ENCODE peak calls at places on chromosomes 5 and 9, in six cellular contexts. B, K, P, V, L and C are unnamed samples.

GRCh38 chr9:17401858-17402257 is 177.0 kb upstream of the SH3GL2 start:
- DNase-seq in B (no peak), V (no peak), K (no peak), P (no peak), L (no peak), C (no peak)

GRCh38 chr9:38226491-38226951 is 157.5 kb upstream of the SHB start:
- DNase-seq in P (no peak), V (no peak), B (no peak), K (no peak), L (no peak), C (no peak)

GRCh38 chr5:39447968-39448367 is 23.2 kb upstream of the DAB2 start:
- DNase-seq in V (no peak), B (no peak), P (no peak), K (peak; percentile 11), L (no peak), C (no peak)

GRCh38 chr5:178429156-178429468 is 161.1 kb downstream of the COL23A1 start:
- DNase-seq in P (no peak), L (no peak), K (no peak), B (no peak), V (no peak), C (no peak)

GRCh38 chr9:135147473-135147805 is 60.0 kb downstream of the OLFM1 start:
- DNase-seq in K (no peak), L (no peak), V (no peak), P (no peak), B (no peak), C (no peak)

GRCh38 chr5:62475072-62475471 is 62.5 kb downstream of the IPO11 start:
- DNase-seq in L (no peak), P (no peak), K (peak; percentile 82), B (no peak), V (no peak), C (no peak)

GRCh38 chr5:150616506-150616905 is 24.0 kb upstream of the SYNPO start:
- DNase-seq in B (no peak), P (no peak), V (no peak), K (no peak), L (no peak), C (no peak)

GRCh38 chr9:119003882-119004617 is 365.2 kb downstream of the BRINP1 start:
- DNase-seq in P (no peak), L (no peak), B (no peak), V (no peak), K (peak; percentile 66), C (no peak)

GRCh38 chr9:14251146-14252071 is 62.5 kb downstream of the NFIB start:
- DNase-seq in B (peak; percentile 92), V (no peak), L (peak; percentile 94), P (peak; percentile 88), K (peak; percentile 87), C (no peak)

GRCh38 chr5:22465177-22465576 is 388.0 kb downstream of the CDH12 start:
- DNase-seq in B (no peak), L (no peak), K (no peak), P (no peak), V (no peak), C (no peak)

GRCh38 chr5:180140627-180141006 is 68.4 kb downstream of the RASGEF1C start:
- DNase-seq in P (no peak), K (no peak), L (no peak), V (peak; percentile 29), B (peak; percentile 59), C (no peak)

GRCh38 chr5:121962943-121963342 is 1.2 kb downstream of the SRFBP1 start:
- DNase-seq in V (no peak), P (no peak), B (no peak), L (no peak), K (peak; percentile 12), C (no peak)
- H3K4me3 ChIP-seq in V (peak overlapping the region; percentile 87), P (peak overlapping the region; percentile 68), B (peak overlapping the region; percentile 88), L (peak overlapping the region; percentile 74), K (peak overlapping the region; percentile 85), C (peak overlapping the region; percentile 90)

GRCh38 chr9:131349522-131349880 is 44.4 kb upstream of the PRRC2B start:
- DNase-seq in K (no peak), B (no peak), L (no peak), P (no peak), V (no peak), C (no peak)
- H3K4me3 ChIP-seq in K (no peak overlapping the region), B (no peak overlapping the region), L (no peak overlapping the region), P (peak overlapping the region; percentile 30), V (no peak overlapping the region), C (no peak overlapping the region)

GRCh38 chr5:175658299-175659145 is 651 bp downstream of the HRH2 start:
- DNase-seq in P (no peak), B (peak; percentile 67), K (no peak), V (peak; percentile 62), L (no peak), C (no peak)
- H3K4me3 ChIP-seq in P (peak overlapping the region; percentile 42), B (peak overlapping the region; percentile 58), K (no peak overlapping the region), V (peak overlapping the region; percentile 84), L (peak overlapping the region; percentile 40), C (peak overlapping the region; percentile 71)

DNA sequence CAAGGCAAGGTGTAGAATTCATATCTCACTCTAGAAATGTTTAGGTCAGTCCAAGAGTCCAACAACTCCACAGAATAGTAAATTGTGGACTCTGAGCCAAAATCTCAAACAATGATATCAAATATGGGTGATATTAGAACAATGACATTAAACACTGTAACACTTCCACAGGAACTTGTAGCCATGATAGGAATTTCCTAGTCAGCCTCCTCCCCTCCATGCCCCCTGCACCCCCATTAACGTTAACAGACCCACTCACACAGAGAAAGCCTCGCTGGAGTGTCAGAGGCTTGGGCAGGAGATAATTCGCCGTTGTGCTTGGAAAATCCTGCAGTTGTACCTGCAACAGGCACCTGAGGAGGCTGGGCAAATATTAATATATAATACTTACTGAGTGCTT is 305.0 kb upstream of the PIK3R1 start:
- DNase-seq in B (no peak), P (no peak), V (no peak), L (no peak), K (no peak), C (no peak)
- H3K4me3 ChIP-seq in B (no peak overlapping the region), P (no peak overlapping the region), V (no peak overlapping the region), L (no peak overlapping the region), K (no peak overlapping the region), C (no peak overlapping the region)

DNA sequence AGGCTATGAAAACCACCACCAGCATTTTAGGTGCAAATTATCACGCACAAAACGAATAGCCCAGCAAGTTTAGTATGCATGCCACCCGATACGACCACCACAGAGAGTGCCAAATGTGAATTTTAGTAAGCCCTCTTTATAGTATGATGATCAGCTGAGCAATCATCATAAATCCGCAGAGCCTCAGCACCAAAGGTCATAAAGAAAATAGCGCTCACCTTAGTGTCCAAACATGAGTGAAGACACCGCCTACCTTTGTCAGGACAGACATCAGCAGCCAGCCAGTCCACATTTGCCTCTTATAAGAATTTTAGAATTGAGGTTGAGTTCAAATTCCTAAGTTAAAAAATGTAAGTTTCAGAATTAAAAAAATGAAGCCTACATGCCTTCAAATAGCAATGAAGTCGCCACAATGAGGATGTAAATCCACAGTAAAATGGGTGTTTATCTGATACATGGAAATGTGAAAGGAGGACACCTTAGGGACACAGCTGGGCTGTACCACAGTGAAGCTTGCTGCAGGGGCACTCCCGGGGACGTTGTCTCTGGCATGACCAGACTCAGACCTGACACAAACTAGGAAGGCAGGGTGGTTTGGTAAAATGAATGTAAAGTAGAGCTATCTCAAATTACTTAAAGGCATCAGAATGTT is 149.0 kb downstream of the AUH start:
- DNase-seq in B (no peak), K (no peak), P (no peak), V (no peak), L (no peak), C (no peak)
- H3K4me3 ChIP-seq in B (no peak overlapping the region), K (no peak overlapping the region), P (no peak overlapping the region), V (no peak overlapping the region), L (no peak overlapping the region), C (no peak overlapping the region)

GRCh38 chr9:106877345-106877744 is 14.4 kb downstream of the ZNF462 start:
- DNase-seq in V (no peak), P (peak; percentile 60), B (no peak), L (no peak), K (no peak), C (no peak)

GRCh38 chr9:106880081-106880480 is 17.1 kb downstream of the ZNF462 start:
- DNase-seq in K (no peak), L (no peak), V (no peak), P (no peak), B (no peak), C (no peak)

GRCh38 chr9:106878081-106878837 is 15.3 kb downstream of the ZNF462 start:
- DNase-seq in V (no peak), B (no peak), P (no peak), K (no peak), L (no peak), C (no peak)

GRCh38 chr9:106880863-106881262 is 17.9 kb downstream of the ZNF462 start:
- DNase-seq in P (peak; percentile 79), L (no peak), B (no peak), K (peak; percentile 95), V (no peak), C (no peak)

GRCh38 chr9:106878943-106879916 is 16.3 kb downstream of the ZNF462 start:
- DNase-seq in K (peak; percentile 99), L (peak; percentile 89), V (no peak), B (peak; percentile 74), P (peak; percentile 94), C (no peak)
- H3K4me3 ChIP-seq in K (no peak overlapping the region), L (no peak overlapping the region), V (no peak overlapping the region), B (no peak overlapping the region), P (no peak overlapping the region), C (no peak overlapping the region)

GRCh38 chr9:89738137-89738932 is 133.5 kb downstream of the GADD45G start:
- DNase-seq in B (no peak), P (no peak), K (no peak), L (no peak), V (no peak), C (no peak)
- H3K4me3 ChIP-seq in B (no peak overlapping the region), P (no peak overlapping the region), K (no peak overlapping the region), L (no peak overlapping the region), V (no peak overlapping the region), C (no peak overlapping the region)

GRCh38 chr5:54985301-54986268 is at the start of gene ESM1:
- DNase-seq in P (no peak), V (no peak), B (no peak), K (peak; percentile 73), L (no peak), C (no peak)

GRCh38 chr5:54986269-54986654 is 869 bp upstream of the ESM1 start:
- DNase-seq in P (no peak), B (no peak), K (no peak), L (no peak), V (no peak), C (no peak)

GRCh38 chr5:54981928-54982327 is 3.5 kb downstream of the ESM1 start:
- DNase-seq in B (no peak), L (no peak), K (no peak), P (no peak), V (no peak), C (no peak)
- H3K4me3 ChIP-seq in B (no peak overlapping the region), L (no peak overlapping the region), K (no peak overlapping the region), P (no peak overlapping the region), V (no peak overlapping the region), C (no peak overlapping the region)